ENCODE peak calls at places on chromosome 18, in ten cellular contexts. O, A, V, N, D, I, K, J, B and T are unnamed samples.

GRCh38 chr18:45085916-45086624 is 405.4 kb downstream of the SETBP1 start:
- DNase-seq in D (no peak), N (no peak), O (no peak), J (no peak), K (no peak), I (no peak), A (no peak), V (no peak), B (no peak), T (no peak)

GRCh38 chr18:38362286-38362792 is 796.7 kb upstream of the CELF4 start:
- DNase-seq in J (no peak), O (no peak), I (no peak), A (no peak), N (no peak), V (peak), K (no peak), B (no peak), D (no peak), T (no peak)

GRCh38 chr18:48003426-48004349 is 73.2 kb upstream of the SMAD2 start:
- DNase-seq in N (no peak), K (peak), D (no peak), J (no peak), V (no peak), B (peak), I (peak), O (no peak), A (peak), T (peak)

GRCh38 chr18:49886891-49887764 is 73.8 kb upstream of the ACAA2 start:
- DNase-seq in B (no peak), J (no peak), I (no peak), N (no peak), O (no peak), K (peak), A (no peak), V (no peak), D (no peak), T (no peak)

GRCh38 chr18:9736942-9737813 is 29.1 kb downstream of the RAB31 start:
- DNase-seq in K (peak), N (peak), J (peak), O (no peak), B (no peak), D (no peak), V (peak), I (no peak), A (peak), T (peak)

GRCh38 chr18:61580061-61580460 is 246.8 kb downstream of the CDH20 start:
- DNase-seq in D (no peak), J (no peak), N (no peak), B (no peak), A (peak), I (no peak), K (no peak), O (no peak), V (no peak), T (no peak)

GRCh38 chr18:75408554-75409506 is 18.7 kb downstream of the SMIM21 start:
- DNase-seq in A (peak), O (no peak), I (peak), B (no peak), K (peak), N (peak), D (no peak), V (peak), J (peak), T (no peak)

GRCh38 chr18:44602380-44602779 is 78.3 kb upstream of the SETBP1 start:
- DNase-seq in A (peak), J (no peak), B (no peak), I (no peak), V (no peak), D (no peak), K (no peak), N (peak), O (no peak), T (no peak)

GRCh38 chr18:34650121-34650545 is 60.0 kb upstream of the DTNA start:
- DNase-seq in O (no peak), J (peak), I (no peak), A (peak), D (no peak), V (no peak), K (no peak), B (no peak), N (peak), T (no peak)

GRCh38 chr18:35155403-35156117 is 85.3 kb upstream of the ZNF397 start:
- DNase-seq in V (no peak), K (no peak), N (no peak), A (no peak), B (no peak), D (no peak), O (no peak), J (peak), I (no peak), T (no peak)

GRCh38 chr18:9987931-9988330 is 74.1 kb downstream of the VAPA start:
- DNase-seq in V (peak), K (no peak), D (no peak), O (no peak), N (no peak), I (no peak), B (no peak), A (no peak), J (no peak), T (peak)

GRCh38 chr18:79394438-79395307 is 1.1 kb upstream of the NFATC1 start:
- DNase-seq in V (no peak), J (peak), N (peak), D (no peak), B (no peak), A (peak), O (peak), I (no peak), K (peak), T (no peak)

GRCh38 chr18:79625195-79625923 is 54.2 kb upstream of the CTDP1 start:
- DNase-seq in O (no peak), K (no peak), N (no peak), J (no peak), A (no peak), B (no peak), D (no peak), I (no peak), V (no peak), T (no peak)

GRCh38 chr18:59769105-59769865 is 72.1 kb upstream of the CCBE1 start:
- DNase-seq in A (no peak), J (peak), D (no peak), I (no peak), V (no peak), N (peak), K (no peak), B (no peak), O (no peak), T (no peak)